ENCODE peak calls at places on chromosomes 7 and 10, in nine cellular contexts. K is MM.1S, W is HCT116, T is Karpas-422, X is mammary epithelial cell, B is IMR-90, Q is GM23248, I is hepatocyte, E is fibroblast of lung. V is an unnamed sample.

GRCh38 chr7:18163091-18163490 is 135.4 kb upstream of the PRPS1L1 start:
- DNase-seq in K (no peak), W (no peak), T (no peak), X (peak; percentile 8), B (no peak), Q (peak; percentile 2), I (no peak), E (peak; percentile 6), V (no peak)

GRCh38 chr7:74294191-74294998 is 5.2 kb downstream of the CLIP2 start:
- DNase-seq in K (no peak), W (no peak), T (no peak), X (no peak), B (no peak), Q (peak; percentile 80), I (no peak), E (peak; percentile 17), V (no peak)

GRCh38 chr10:59181668-59182067 is 5.2 kb downstream of the PHYHIPL start:
- DNase-seq in K (no peak), W (peak; percentile 50), T (peak; percentile 58), X (peak; percentile 47), B (peak; percentile 43), Q (peak; percentile 67), I (peak; percentile 72), E (peak; percentile 60), V (peak; percentile 42)

GRCh38 chr10:26479766-26480492 is 41.8 kb downstream of the APBB1IP start:
- DNase-seq in K (no peak), W (no peak), T (peak; percentile 81), X (no peak), B (no peak), Q (no peak), I (no peak), E (no peak), V (no peak)

GRCh38 chr7:132328047-132328620 is 248.1 kb downstream of the PLXNA4 start:
- DNase-seq in K (no peak), W (no peak), T (no peak), X (no peak), B (no peak), Q (no peak), I (no peak), E (no peak), V (no peak)

GRCh38 chr7:133830081-133830480 is 297.1 kb upstream of the LRGUK start:
- DNase-seq in K (no peak), W (no peak), T (no peak), X (no peak), B (no peak), Q (no peak), I (no peak), E (no peak), V (no peak)

GRCh38 chr10:22710139-22710745 is 4.1 kb downstream of the PIP4K2A start:
- DNase-seq in K (no peak), W (no peak), T (no peak), X (no peak), B (no peak), Q (no peak), I (no peak), E (no peak), V (no peak)

GRCh38 chr7:157017149-157017548 is 6.7 kb upstream of the MNX1 start:
- DNase-seq in K (no peak), W (no peak), T (no peak), X (no peak), B (no peak), Q (no peak), I (no peak), E (no peak), V (no peak)

GRCh38 chr10:119025336-119025735 is 4.2 kb upstream of the NANOS1 start:
- DNase-seq in K (no peak), W (no peak), T (no peak), X (peak; percentile 52), B (peak; percentile 64), Q (peak; percentile 85), I (peak; percentile 69), E (peak; percentile 82), V (no peak)

GRCh38 chr7:134520130-134520529 is 7.2 kb upstream of the AKR1B10 start:
- DNase-seq in K (no peak), W (no peak), T (no peak), X (no peak), B (peak; percentile 12), Q (peak; percentile 35), I (no peak), E (no peak), V (no peak)

GRCh38 chr10:19704544-19704943 is 111.7 kb upstream of the PLXDC2 start:
- DNase-seq in K (no peak), W (no peak), T (no peak), X (no peak), B (peak; percentile 61), Q (no peak), I (no peak), E (peak; percentile 59), V (no peak)

GRCh38 chr10:19710600-19710999 is 105.6 kb upstream of the PLXDC2 start:
- DNase-seq in K (no peak), W (no peak), T (no peak), X (no peak), B (no peak), Q (no peak), I (no peak), E (no peak), V (no peak)

GRCh38 chr10:19706904-19707303 is 109.3 kb upstream of the PLXDC2 start:
- DNase-seq in K (no peak), W (no peak), T (no peak), X (no peak), B (no peak), Q (no peak), I (no peak), E (no peak), V (no peak)

GRCh38 chr10:19705273-19705672 is 111.0 kb upstream of the PLXDC2 start:
- DNase-seq in K (no peak), W (no peak), T (no peak), X (no peak), B (no peak), Q (no peak), I (no peak), E (no peak), V (no peak)

DNA sequence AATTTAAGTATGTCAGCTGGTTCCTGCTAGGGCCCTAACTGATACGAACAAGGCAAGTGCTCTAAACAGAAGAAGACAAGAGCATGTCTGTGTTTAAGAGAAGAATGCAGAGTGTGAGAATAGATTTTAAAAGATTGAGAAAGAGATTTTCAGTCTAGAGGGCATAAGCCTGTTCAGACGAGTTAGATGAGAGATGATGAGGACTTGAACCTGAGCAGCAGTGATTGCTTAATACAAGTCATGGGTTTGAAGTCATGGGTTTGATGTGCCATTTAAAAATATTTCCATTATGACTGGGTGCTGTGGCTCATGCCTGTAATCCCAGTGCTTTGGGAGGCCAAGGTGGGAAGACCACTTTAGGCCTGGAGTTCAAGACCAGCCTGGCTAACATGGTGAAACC is 108.9 kb upstream of the PLXDC2 start:
- DNase-seq in K (no peak), W (no peak), T (no peak), X (peak; percentile 70), B (no peak), Q (no peak), I (no peak), E (no peak), V (no peak)
- H2AFZ ChIP-seq in K (no peak overlapping the region), W (no peak overlapping the region), T (no peak overlapping the region), X (no peak overlapping the region), B (no peak overlapping the region), Q (no peak overlapping the region), I (no peak overlapping the region), E (no peak overlapping the region), V (no peak overlapping the region)

DNA sequence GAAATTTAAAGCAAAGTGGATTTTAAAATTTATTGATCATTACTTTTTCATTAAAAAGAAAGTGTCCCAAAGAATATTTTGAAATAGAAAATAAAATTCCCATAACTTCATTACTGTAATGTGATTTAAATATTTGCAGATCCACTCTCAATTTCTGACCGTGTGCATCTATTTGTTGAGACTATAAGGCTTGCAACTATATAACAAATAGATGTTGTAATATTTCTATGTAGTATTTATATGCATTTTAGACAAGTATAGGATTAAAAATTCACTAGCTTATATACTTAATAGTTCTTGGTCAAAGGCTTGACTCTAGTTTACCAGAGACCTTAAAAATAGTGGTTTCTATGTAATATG is 3.8 kb downstream of the HHEX start:
- DNase-seq in K (no peak), W (no peak), T (peak; percentile 31), X (no peak), B (no peak), Q (no peak), I (no peak), E (no peak), V (no peak)
- H3K4me1 ChIP-seq in K (no peaks in the 10 kb centered on the region), W (peaks cover 16% of the 10 kb centered on the region), T (peaks cover 55% of the 10 kb centered on the region), X (peaks cover 6% of the 10 kb centered on the region), B (peaks cover 27% of the 10 kb centered on the region), Q (no peaks in the 10 kb centered on the region), I (peaks cover 14% of the 10 kb centered on the region), E (peaks cover 3% of the 10 kb centered on the region), V (peaks cover 7% of the 10 kb centered on the region)

DNA sequence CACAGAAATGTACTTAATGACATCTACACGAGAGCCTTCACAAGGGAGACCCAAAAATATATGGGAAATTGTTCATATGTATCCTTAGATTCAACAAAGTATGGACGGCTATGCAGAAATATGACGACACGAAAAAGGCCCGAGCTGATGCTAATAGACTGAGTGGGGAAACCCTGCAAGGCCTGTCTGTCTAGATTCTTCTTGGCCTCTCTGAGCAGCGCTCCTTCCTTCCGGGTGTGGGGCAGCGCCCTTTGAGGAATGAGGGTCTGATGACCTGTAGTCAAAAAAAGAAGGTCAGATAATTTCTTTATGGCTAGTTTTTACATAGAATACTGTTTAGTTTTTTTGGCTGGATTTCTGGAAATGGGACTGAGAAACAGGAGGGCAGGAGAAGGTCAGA is 192.8 kb upstream of the AKR1E2 start:
- DNase-seq in K (no peak), W (no peak), T (no peak), X (no peak), B (no peak), Q (no peak), I (peak; percentile 8), E (no peak), V (no peak)
- H2AFZ ChIP-seq in K (no peak overlapping the region), W (no peak overlapping the region), T (no peak overlapping the region), X (no peak overlapping the region), B (no peak overlapping the region), Q (no peak overlapping the region), I (no peak overlapping the region), E (no peak overlapping the region), V (peak overlapping the region; percentile 75)

DNA sequence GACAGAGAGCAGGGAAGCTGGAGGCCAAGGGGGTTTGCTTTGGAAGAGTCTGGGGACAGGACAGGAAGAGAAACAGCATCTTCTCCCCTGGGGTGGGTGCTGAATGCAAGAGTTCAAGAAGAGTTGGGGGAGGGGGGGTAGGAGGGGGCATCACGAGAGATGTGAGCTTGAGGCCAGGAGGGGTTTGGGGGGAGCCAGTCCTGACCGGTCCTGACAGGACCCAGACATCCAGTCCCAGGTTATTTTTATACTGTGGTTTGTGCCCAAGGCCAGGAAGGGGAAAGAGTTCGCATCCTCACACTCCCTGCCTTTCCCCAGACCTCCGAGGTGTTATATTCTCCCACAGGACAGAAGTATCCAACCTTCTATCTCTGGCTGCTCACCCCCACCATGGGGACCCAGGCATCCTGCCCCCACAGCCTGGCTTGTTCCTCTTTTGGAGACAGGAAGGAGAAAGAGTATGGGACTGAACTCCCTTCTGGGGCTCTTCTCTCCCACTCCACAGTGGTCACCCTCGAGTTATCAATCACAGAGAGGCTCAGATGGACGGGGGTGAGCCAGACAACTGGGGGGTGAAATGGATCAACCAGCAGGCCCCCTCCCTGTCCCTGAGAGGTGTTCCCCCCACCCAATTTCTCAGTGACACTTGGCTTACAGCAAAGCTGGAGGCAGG is 2.8 kb downstream of the TSC22D4 start:
- DNase-seq in K (no peak), W (no peak), T (peak; percentile 57), X (no peak), B (no peak), Q (peak; percentile 10), I (no peak), E (no peak), V (no peak)
- H3K4me1 ChIP-seq in K (peaks cover 8% of the 10 kb centered on the region), W (peaks cover 30% of the 10 kb centered on the region), T (peaks cover 37% of the 10 kb centered on the region), X (peaks cover 28% of the 10 kb centered on the region), B (peaks cover 16% of the 10 kb centered on the region), Q (peaks cover 11% of the 10 kb centered on the region), I (peaks cover 28% of the 10 kb centered on the region), E (peaks cover 10% of the 10 kb centered on the region), V (peaks cover 6% of the 10 kb centered on the region)